ENCODE peak calls at places on chromosomes 12 and 14, in six cellular contexts. G, K, E, W, O and X are unnamed samples.

GRCh38 chr12:118282767-118283166 is 89.9 kb downstream of the TAOK3 start:
- DNase-seq in O (no peak), E (no peak), W (no peak), K (no peak), G (no peak), X (no peak)

GRCh38 chr14:96091941-96092411 is 52.8 kb downstream of the C14orf132 start:
- DNase-seq in W (no peak), G (no peak), K (no peak), O (no peak), E (no peak), X (no peak)

GRCh38 chr12:77382096-77382742 is 316.9 kb upstream of the E2F7 start:
- DNase-seq in W (no peak), G (no peak), O (no peak), E (no peak), K (no peak), X (no peak)

GRCh38 chr12:46406352-46407027 is 33.9 kb upstream of the SLC38A2 start:
- DNase-seq in K (no peak), O (no peak), E (no peak), G (no peak), W (no peak), X (no peak)

GRCh38 chr14:57686317-57686716 is 179.6 kb downstream of the SLC35F4 start:
- DNase-seq in W (no peak), O (no peak), G (no peak), K (no peak), E (no peak), X (no peak)

GRCh38 chr14:59870277-59871165 is at the start of gene RTN1:
- DNase-seq in E (peak; percentile 60), K (peak; percentile 78), G (peak; percentile 72), W (no peak), O (no peak), X (peak; percentile 92)

GRCh38 chr12:56763753-56764657 is 881 bp downstream of the HSD17B6 start:
- DNase-seq in W (no peak), G (no peak), O (no peak), K (no peak), E (no peak), X (no peak)

GRCh38 chr14:90510208-90510607 is 113.4 kb downstream of the CALM1 start:
- DNase-seq in K (no peak), O (no peak), E (no peak), W (no peak), G (no peak), X (peak; percentile 73)

GRCh38 chr14:81656811-81657210 is 123.2 kb upstream of the SEL1L start:
- DNase-seq in E (no peak), O (no peak), W (no peak), G (no peak), K (no peak), X (no peak)

GRCh38 chr12:5560242-5560641 is 128.3 kb downstream of the NTF3 start:
- DNase-seq in G (no peak), E (no peak), K (no peak), O (no peak), W (no peak), X (no peak)

GRCh38 chr12:48004039-48004940 is at the start of gene COL2A1:
- DNase-seq in W (no peak), K (peak; percentile 88), O (no peak), G (peak; percentile 36), E (peak; percentile 66), X (peak; percentile 86)

GRCh38 chr12:12671850-12672660 is 23.9 kb downstream of the GPR19 start:
- DNase-seq in G (no peak), W (no peak), K (no peak), E (no peak), O (no peak), X (no peak)

GRCh38 chr12:123258593-123258992 is 13.1 kb downstream of the CDK2AP1 start:
- DNase-seq in E (no peak), W (no peak), G (no peak), O (no peak), K (no peak), X (no peak)

GRCh38 chr12:3658327-3659163 is 94.4 kb downstream of the CRACR2A start:
- DNase-seq in G (no peak), W (no peak), K (peak; percentile 68), O (no peak), E (peak; percentile 2), X (no peak)

GRCh38 chr12:105980048-105980447 is 158.7 kb downstream of the NUAK1 start:
- DNase-seq in E (no peak), G (no peak), W (no peak), K (no peak), O (no peak), X (no peak)

GRCh38 chr14:77217551-77217950 is 36.0 kb downstream of the TMEM63C start:
- DNase-seq in O (no peak), E (no peak), W (no peak), K (no peak), G (no peak), X (no peak)

GRCh38 chr12:34402228-34402898 is 380.1 kb downstream of the ALG10 start:
- DNase-seq in K (peak; percentile 13), G (peak; percentile 12), O (no peak), W (peak; percentile 4), E (no peak), X (peak; percentile 49)

GRCh38 chr12:51910168-51910567 is 2.9 kb downstream of the ACVRL1 start:
- DNase-seq in W (no peak), G (no peak), O (no peak), E (no peak), K (no peak), X (no peak)

GRCh38 chr12:123533672-123534643 is at the start of gene RILPL1:
- DNase-seq in G (peak; percentile 58), E (peak; percentile 67), K (peak; percentile 75), W (peak; percentile 59), O (no peak), X (peak; percentile 20)

GRCh38 chr12:6764011-6764828 is 1.9 kb upstream of the PTMS start:
- DNase-seq in E (peak; percentile 86), W (peak; percentile 96), O (peak; percentile 99), K (peak; percentile 94), G (peak; percentile 92), X (peak; percentile 97)

GRCh38 chr12:72390146-72390545 is 118.0 kb downstream of the TRHDE start:
- DNase-seq in G (no peak), E (no peak), O (no peak), K (no peak), W (no peak), X (no peak)

GRCh38 chr14:100851946-100852620 is 26.2 kb downstream of the MEG3 start:
- DNase-seq in K (no peak), W (no peak), G (peak; percentile 33), O (no peak), E (no peak), X (no peak)

GRCh38 chr14:100854435-100854834 is 28.5 kb downstream of the MEG3 start:
- DNase-seq in G (no peak), K (no peak), E (no peak), W (no peak), O (no peak), X (no peak)

GRCh38 chr14:100849432-100849831 is 23.5 kb downstream of the MEG3 start:
- DNase-seq in G (no peak), O (no peak), E (no peak), W (no peak), K (no peak), X (no peak)

GRCh38 chr14:100850841-100851585 is 25.1 kb downstream of the MEG3 start:
- DNase-seq in G (peak; percentile 76), W (peak; percentile 64), K (peak; percentile 95), O (peak; percentile 74), E (peak; percentile 81), X (peak; percentile 93)

GRCh38 chr14:100851586-100851916 is 25.6 kb downstream of the MEG3 start:
- DNase-seq in W (no peak), O (no peak), E (no peak), G (no peak), K (no peak), X (no peak)
- TF ChIP-seq CTCF in W (no peak), O (no peak), E (no peak), G (no peak), K (no peak), X (no peak)

GRCh38 chr12:107903377-107904061 is 129.0 kb downstream of the ASCL4 start:
- DNase-seq in K (peak; percentile 93), G (peak; percentile 93), W (no peak), E (peak; percentile 63), O (no peak), X (peak; percentile 31)
- H3K4me3 ChIP-seq in K (peak overlapping the region; percentile 71), G (peak overlapping the region; percentile 61), W (no peak overlapping the region), E (no peak overlapping the region), O (no peak overlapping the region), X (no peak overlapping the region)

DNA sequence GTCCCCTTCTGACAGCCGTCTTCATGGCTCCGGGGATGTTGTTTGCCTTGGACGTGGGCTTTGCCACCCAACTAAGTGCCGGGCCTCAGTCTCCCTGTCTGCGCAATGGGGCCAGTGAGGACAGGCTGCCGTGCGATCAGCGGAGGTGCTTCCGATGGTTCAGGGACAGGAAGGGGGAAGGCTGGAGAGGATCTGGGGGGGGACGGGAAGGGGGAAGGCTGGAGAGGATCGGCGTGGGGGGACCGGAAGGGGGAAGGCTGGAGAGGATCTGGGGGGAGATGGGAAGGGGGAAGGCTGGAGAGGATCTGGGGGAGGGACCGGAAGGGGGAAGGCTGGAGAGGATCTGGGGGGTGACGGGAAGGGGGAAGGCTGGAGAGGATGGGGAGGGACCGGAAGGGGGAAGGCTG is 3.4 kb downstream of the MMP17 start:
- DNase-seq in E (no peak), K (no peak), O (no peak), W (peak; percentile 61), G (no peak), X (peak; percentile 85)
- TF ChIP-seq POLR2A in E (no peak), K (no peak), O (no peak), W (no peak), G (no peak), X (no peak)

GRCh38 chr12:32307352-32307751 is 92.0 kb upstream of the FGD4 start:
- DNase-seq in E (no peak), G (no peak), O (no peak), W (no peak), K (no peak), X (no peak)

GRCh38 chr12:32309811-32310755 is 89.3 kb upstream of the FGD4 start:
- DNase-seq in W (no peak), O (no peak), E (no peak), G (peak; percentile 20), K (no peak), X (no peak)

GRCh38 chr12:32312049-32312670 is 87.2 kb upstream of the FGD4 start:
- DNase-seq in K (no peak), O (peak; percentile 55), G (no peak), E (no peak), W (no peak), X (no peak)
- TF ChIP-seq CTCF in K (peak; percentile 68), O (peak; percentile 66), G (peak; percentile 32), E (peak; percentile 74), W (peak; percentile 51), X (no peak)

DNA sequence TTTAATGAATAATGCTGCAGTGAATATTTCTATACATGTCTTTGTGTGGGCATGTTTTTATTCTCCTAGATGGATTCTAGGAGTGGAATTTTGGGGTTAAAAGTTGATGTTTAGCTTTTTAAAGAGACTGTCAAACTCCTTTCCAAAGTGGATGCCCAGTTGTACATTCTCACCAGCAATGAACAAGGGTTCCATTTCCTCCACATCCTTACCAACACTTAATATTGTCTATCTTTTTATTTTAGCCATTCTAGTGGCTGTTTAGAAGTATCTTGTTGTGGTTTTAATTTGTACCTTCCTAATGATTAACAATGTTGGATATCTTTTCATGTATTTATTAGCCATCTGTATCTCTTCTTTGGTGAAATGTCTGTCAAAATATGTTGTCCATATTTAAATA is 109.8 kb downstream of the SMOC1 start:
- DNase-seq in O (no peak), G (no peak), W (no peak), K (no peak), E (no peak), X (no peak)
- H3K4me3 ChIP-seq in O (no peak overlapping the region), G (no peak overlapping the region), W (no peak overlapping the region), K (no peak overlapping the region), E (no peak overlapping the region), X (no peak overlapping the region)

GRCh38 chr12:112350593-112351592 is 31.3 kb downstream of the HECTD4 start:
- DNase-seq in O (no peak), E (no peak), W (no peak), K (no peak), G (no peak), X (no peak)
- TF ChIP-seq POLR2A in O (no peak), E (no peak), W (no peak), K (no peak), G (no peak), X (no peak)